ENCODE peak calls at places on chromosomes 2 and 18, in nine cellular contexts. One of them, this sample, is unnamed.

GRCh38 chr2:154240921-154241379 is 369.2 kb downstream of the GALNT13 start:
- DNase-seq in thoracic aorta: no peak
- DNase-seq in neural crest cell: no peak
- DNase-seq in foreskin fibroblast: no peak
- DNase-seq in lower lobe of right lung: no peak
- DNase-seq in mucosa of descending colon: peak
- DNase-seq in A549: no peak
- DNase-seq in adrenal gland: no peak
- DNase-seq in CD4-positive, alpha-beta T cell: no peak
- DNase-seq in this sample: no peak

GRCh38 chr2:242030226-242030575 is 160.7 kb downstream of the RTP5 start:
- DNase-seq in mucosa of descending colon: no peak
- DNase-seq in CD4-positive, alpha-beta T cell: no peak
- DNase-seq in neural crest cell: no peak
- DNase-seq in foreskin fibroblast: no peak
- DNase-seq in thoracic aorta: no peak
- DNase-seq in adrenal gland: peak
- DNase-seq in A549: no peak
- DNase-seq in lower lobe of right lung: no peak
- DNase-seq in this sample: no peak

GRCh38 chr18:59546164-59546563 is 151.1 kb downstream of the CCBE1 start:
- DNase-seq in A549: no peak
- DNase-seq in foreskin fibroblast: peak
- DNase-seq in neural crest cell: no peak
- DNase-seq in thoracic aorta: no peak
- DNase-seq in mucosa of descending colon: no peak
- DNase-seq in CD4-positive, alpha-beta T cell: no peak
- DNase-seq in adrenal gland: no peak
- DNase-seq in lower lobe of right lung: no peak
- DNase-seq in this sample: no peak

GRCh38 chr2:3041246-3041645 is 336.4 kb downstream of the EIPR1 start:
- DNase-seq in foreskin fibroblast: no peak
- DNase-seq in mucosa of descending colon: no peak
- DNase-seq in thoracic aorta: no peak
- DNase-seq in A549: no peak
- DNase-seq in lower lobe of right lung: no peak
- DNase-seq in adrenal gland: peak
- DNase-seq in neural crest cell: no peak
- DNase-seq in CD4-positive, alpha-beta T cell: no peak
- DNase-seq in this sample: no peak

GRCh38 chr2:66587216-66587615 is 152.3 kb downstream of the MEIS1 start:
- DNase-seq in neural crest cell: no peak
- DNase-seq in A549: peak
- DNase-seq in mucosa of descending colon: no peak
- DNase-seq in lower lobe of right lung: no peak
- DNase-seq in foreskin fibroblast: peak
- DNase-seq in adrenal gland: no peak
- DNase-seq in thoracic aorta: no peak
- DNase-seq in CD4-positive, alpha-beta T cell: no peak
- DNase-seq in this sample: no peak

GRCh38 chr18:23037646-23038045 is 97.6 kb upstream of the CABLES1 start:
- DNase-seq in neural crest cell: no peak
- DNase-seq in mucosa of descending colon: no peak
- DNase-seq in adrenal gland: no peak
- DNase-seq in CD4-positive, alpha-beta T cell: no peak
- DNase-seq in lower lobe of right lung: no peak
- DNase-seq in thoracic aorta: no peak
- DNase-seq in foreskin fibroblast: no peak
- DNase-seq in A549: no peak
- DNase-seq in this sample: no peak

GRCh38 chr2:15993232-15993610 is 52.9 kb downstream of the MYCN start:
- DNase-seq in thoracic aorta: no peak
- DNase-seq in lower lobe of right lung: no peak
- DNase-seq in neural crest cell: no peak
- DNase-seq in CD4-positive, alpha-beta T cell: no peak
- DNase-seq in foreskin fibroblast: no peak
- DNase-seq in A549: no peak
- DNase-seq in adrenal gland: no peak
- DNase-seq in mucosa of descending colon: no peak
- DNase-seq in this sample: no peak

GRCh38 chr2:120368086-120368485 is 22.1 kb downstream of the INHBB start:
- DNase-seq in thoracic aorta: no peak
- DNase-seq in mucosa of descending colon: no peak
- DNase-seq in neural crest cell: no peak
- DNase-seq in foreskin fibroblast: no peak
- DNase-seq in A549: no peak
- DNase-seq in lower lobe of right lung: peak
- DNase-seq in adrenal gland: no peak
- DNase-seq in CD4-positive, alpha-beta T cell: no peak
- DNase-seq in this sample: no peak

GRCh38 chr2:29209551-29209950 is 94.3 kb downstream of the CLIP4 start:
- DNase-seq in A549: no peak
- DNase-seq in foreskin fibroblast: no peak
- DNase-seq in CD4-positive, alpha-beta T cell: no peak
- DNase-seq in adrenal gland: no peak
- DNase-seq in lower lobe of right lung: no peak
- DNase-seq in mucosa of descending colon: no peak
- DNase-seq in neural crest cell: no peak
- DNase-seq in thoracic aorta: no peak
- DNase-seq in this sample: no peak

GRCh38 chr18:48475635-48476549 is 62.9 kb upstream of the CTIF start:
- DNase-seq in foreskin fibroblast: peak
- DNase-seq in neural crest cell: peak
- DNase-seq in lower lobe of right lung: no peak
- DNase-seq in CD4-positive, alpha-beta T cell: no peak
- DNase-seq in mucosa of descending colon: no peak
- DNase-seq in adrenal gland: peak
- DNase-seq in thoracic aorta: no peak
- DNase-seq in A549: peak
- DNase-seq in this sample: no peak

GRCh38 chr2:184596819-184597411 is 1.4 kb upstream of the ZNF804A start:
- DNase-seq in neural crest cell: no peak
- DNase-seq in CD4-positive, alpha-beta T cell: no peak
- DNase-seq in lower lobe of right lung: no peak
- DNase-seq in mucosa of descending colon: no peak
- DNase-seq in adrenal gland: no peak
- DNase-seq in foreskin fibroblast: peak
- DNase-seq in thoracic aorta: no peak
- DNase-seq in A549: no peak
- DNase-seq in this sample: no peak

GRCh38 chr2:58920001-58920400 is 678.9 kb upstream of the FANCL start:
- DNase-seq in adrenal gland: no peak
- DNase-seq in neural crest cell: no peak
- DNase-seq in thoracic aorta: no peak
- DNase-seq in CD4-positive, alpha-beta T cell: no peak
- DNase-seq in mucosa of descending colon: no peak
- DNase-seq in A549: no peak
- DNase-seq in foreskin fibroblast: peak
- DNase-seq in lower lobe of right lung: no peak
- DNase-seq in this sample: no peak

GRCh38 chr2:39796130-39796529 is 17.1 kb upstream of the THUMPD2 start:
- DNase-seq in adrenal gland: no peak
- DNase-seq in neural crest cell: no peak
- DNase-seq in mucosa of descending colon: no peak
- DNase-seq in foreskin fibroblast: no peak
- DNase-seq in lower lobe of right lung: no peak
- DNase-seq in A549: no peak
- DNase-seq in CD4-positive, alpha-beta T cell: no peak
- DNase-seq in thoracic aorta: no peak
- DNase-seq in this sample: no peak

GRCh38 chr18:62999392-62999791 is 284.1 kb downstream of the PHLPP1 start:
- DNase-seq in A549: no peak
- DNase-seq in lower lobe of right lung: no peak
- DNase-seq in neural crest cell: no peak
- DNase-seq in foreskin fibroblast: peak
- DNase-seq in CD4-positive, alpha-beta T cell: no peak
- DNase-seq in adrenal gland: peak
- DNase-seq in mucosa of descending colon: peak
- DNase-seq in thoracic aorta: no peak
- DNase-seq in this sample: no peak

GRCh38 chr2:138115664-138116063 is 151.4 kb downstream of the HNMT start:
- DNase-seq in neural crest cell: no peak
- DNase-seq in thoracic aorta: no peak
- DNase-seq in mucosa of descending colon: no peak
- DNase-seq in foreskin fibroblast: peak
- DNase-seq in A549: no peak
- DNase-seq in CD4-positive, alpha-beta T cell: no peak
- DNase-seq in adrenal gland: no peak
- DNase-seq in lower lobe of right lung: no peak
- DNase-seq in this sample: no peak

GRCh38 chr2:150609831-150610582 is 122.5 kb upstream of the RND3 start:
- DNase-seq in A549: no peak
- DNase-seq in mucosa of descending colon: no peak
- DNase-seq in neural crest cell: no peak
- DNase-seq in foreskin fibroblast: peak
- DNase-seq in CD4-positive, alpha-beta T cell: no peak
- DNase-seq in adrenal gland: no peak
- DNase-seq in thoracic aorta: no peak
- DNase-seq in lower lobe of right lung: no peak
- DNase-seq in this sample: no peak

DNA sequence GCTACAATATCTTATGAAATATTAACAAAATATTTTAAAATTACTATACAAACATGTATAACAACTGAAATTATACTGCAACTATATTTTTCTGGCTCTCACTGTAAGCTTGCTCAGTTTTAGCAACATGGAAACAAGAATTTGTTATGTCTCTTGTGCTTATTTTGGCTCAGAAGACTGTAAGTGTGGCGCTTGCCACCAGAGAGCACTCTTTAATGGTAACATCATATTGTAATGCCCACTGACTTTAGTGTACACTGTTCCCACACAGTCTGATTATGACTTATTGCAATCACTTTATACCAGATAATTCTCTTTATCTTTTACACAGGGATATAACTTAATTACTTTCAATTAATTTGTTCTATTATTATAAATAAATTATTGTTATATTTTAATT is 1500.6 kb upstream of the TMEFF2 start:
- DNase-seq in adrenal gland: no peak
- DNase-seq in CD4-positive, alpha-beta T cell: no peak
- DNase-seq in thoracic aorta: no peak
- DNase-seq in foreskin fibroblast: peak
- DNase-seq in A549: no peak
- DNase-seq in lower lobe of right lung: no peak
- DNase-seq in mucosa of descending colon: no peak
- DNase-seq in neural crest cell: no peak
- DNase-seq in this sample: no peak
- TF ChIP-seq CTCF in adrenal gland: peak
- TF ChIP-seq CTCF in CD4-positive, alpha-beta T cell: no peak
- TF ChIP-seq CTCF in thoracic aorta: no peak
- TF ChIP-seq CTCF in foreskin fibroblast: peak
- TF ChIP-seq CTCF in A549: peak
- TF ChIP-seq CTCF in lower lobe of right lung: no peak
- TF ChIP-seq CTCF in mucosa of descending colon: no peak
- TF ChIP-seq CTCF in neural crest cell: peak
- TF ChIP-seq CTCF in this sample: no peak

GRCh38 chr2:160165996-160166395 is 34.1 kb downstream of the ITGB6 start:
- DNase-seq in adrenal gland: no peak
- DNase-seq in A549: no peak
- DNase-seq in neural crest cell: no peak
- DNase-seq in CD4-positive, alpha-beta T cell: no peak
- DNase-seq in foreskin fibroblast: no peak
- DNase-seq in thoracic aorta: no peak
- DNase-seq in mucosa of descending colon: no peak
- DNase-seq in lower lobe of right lung: no peak
- DNase-seq in this sample: no peak
- TF ChIP-seq CTCF in adrenal gland: no peak
- TF ChIP-seq CTCF in A549: no peak
- TF ChIP-seq CTCF in neural crest cell: no peak
- TF ChIP-seq CTCF in CD4-positive, alpha-beta T cell: no peak
- TF ChIP-seq CTCF in foreskin fibroblast: no peak
- TF ChIP-seq CTCF in thoracic aorta: no peak
- TF ChIP-seq CTCF in mucosa of descending colon: no peak
- TF ChIP-seq CTCF in lower lobe of right lung: no peak
- TF ChIP-seq CTCF in this sample: no peak

DNA sequence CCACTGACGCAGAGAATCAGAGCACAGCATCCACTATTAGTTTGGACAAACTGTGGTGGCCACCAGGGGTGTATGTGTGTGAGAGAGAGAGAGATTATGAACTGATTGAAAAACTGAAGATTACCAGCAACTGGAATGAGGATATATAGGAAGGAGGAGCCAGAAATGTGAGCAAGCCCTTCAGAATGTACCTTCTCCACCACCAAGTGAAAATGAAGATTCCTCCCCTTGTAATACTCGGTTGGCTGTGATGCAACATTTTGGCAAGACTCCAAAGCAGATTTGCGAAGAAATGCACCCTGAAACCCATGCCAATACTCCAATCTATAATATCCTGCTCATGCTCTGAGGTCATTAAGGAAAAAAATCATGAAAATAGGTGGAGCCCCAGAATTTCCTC is 121.2 kb upstream of the SLC35G4 start:
- DNase-seq in lower lobe of right lung: no peak
- DNase-seq in thoracic aorta: no peak
- DNase-seq in foreskin fibroblast: peak
- DNase-seq in neural crest cell: no peak
- DNase-seq in mucosa of descending colon: no peak
- DNase-seq in CD4-positive, alpha-beta T cell: no peak
- DNase-seq in A549: no peak
- DNase-seq in adrenal gland: no peak
- DNase-seq in this sample: no peak
- TF ChIP-seq CTCF in lower lobe of right lung: no peak
- TF ChIP-seq CTCF in thoracic aorta: no peak
- TF ChIP-seq CTCF in foreskin fibroblast: no peak
- TF ChIP-seq CTCF in neural crest cell: no peak
- TF ChIP-seq CTCF in mucosa of descending colon: no peak
- TF ChIP-seq CTCF in CD4-positive, alpha-beta T cell: no peak
- TF ChIP-seq CTCF in A549: no peak
- TF ChIP-seq CTCF in adrenal gland: no peak
- TF ChIP-seq CTCF in this sample: no peak

GRCh38 chr2:225415809-225416208 is 16.3 kb downstream of the NYAP2 start:
- DNase-seq in A549: no peak
- DNase-seq in thoracic aorta: no peak
- DNase-seq in mucosa of descending colon: no peak
- DNase-seq in CD4-positive, alpha-beta T cell: no peak
- DNase-seq in neural crest cell: no peak
- DNase-seq in adrenal gland: no peak
- DNase-seq in lower lobe of right lung: no peak
- DNase-seq in foreskin fibroblast: no peak
- DNase-seq in this sample: no peak

GRCh38 chr2:225416616-225417367 is 17.3 kb downstream of the NYAP2 start:
- DNase-seq in adrenal gland: no peak
- DNase-seq in lower lobe of right lung: no peak
- DNase-seq in mucosa of descending colon: no peak
- DNase-seq in A549: no peak
- DNase-seq in CD4-positive, alpha-beta T cell: no peak
- DNase-seq in thoracic aorta: no peak
- DNase-seq in neural crest cell: no peak
- DNase-seq in foreskin fibroblast: no peak
- DNase-seq in this sample: no peak

GRCh38 chr2:225414902-225415301 is 15.4 kb downstream of the NYAP2 start:
- DNase-seq in A549: no peak
- DNase-seq in neural crest cell: no peak
- DNase-seq in CD4-positive, alpha-beta T cell: no peak
- DNase-seq in foreskin fibroblast: no peak
- DNase-seq in lower lobe of right lung: no peak
- DNase-seq in adrenal gland: no peak
- DNase-seq in mucosa of descending colon: no peak
- DNase-seq in thoracic aorta: no peak
- DNase-seq in this sample: no peak

DNA sequence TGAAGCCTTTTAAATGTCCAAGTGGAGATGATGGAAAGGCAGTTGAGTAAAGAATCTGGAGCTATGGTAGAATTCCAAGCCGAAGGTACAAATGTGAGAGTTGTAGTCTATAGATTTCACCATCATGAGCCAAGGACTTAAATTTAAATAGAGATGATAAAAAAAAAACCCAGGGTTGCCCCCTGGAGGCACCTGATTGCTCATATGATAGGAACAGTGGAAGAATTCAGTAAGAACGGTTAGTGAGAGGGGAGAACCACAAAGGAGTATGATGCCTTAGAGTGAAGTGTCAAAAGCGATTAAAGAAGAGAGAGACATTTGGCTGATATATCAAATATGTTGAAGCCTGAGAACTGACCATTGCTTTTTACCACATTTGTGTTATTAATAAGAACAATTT is 11.9 kb downstream of the NYAP2 start:
- DNase-seq in CD4-positive, alpha-beta T cell: no peak
- DNase-seq in foreskin fibroblast: peak
- DNase-seq in A549: no peak
- DNase-seq in neural crest cell: no peak
- DNase-seq in adrenal gland: no peak
- DNase-seq in mucosa of descending colon: no peak
- DNase-seq in thoracic aorta: no peak
- DNase-seq in lower lobe of right lung: no peak
- DNase-seq in this sample: no peak
- TF ChIP-seq CTCF in CD4-positive, alpha-beta T cell: no peak
- TF ChIP-seq CTCF in foreskin fibroblast: no peak
- TF ChIP-seq CTCF in A549: peak
- TF ChIP-seq CTCF in neural crest cell: no peak
- TF ChIP-seq CTCF in adrenal gland: no peak
- TF ChIP-seq CTCF in mucosa of descending colon: no peak
- TF ChIP-seq CTCF in thoracic aorta: no peak
- TF ChIP-seq CTCF in lower lobe of right lung: no peak
- TF ChIP-seq CTCF in this sample: no peak